ENCODE peak calls at places on chromosomes 13 and 19, in six cellular contexts. G, X, F, Z, U and R are unnamed samples. For H3K4me1 and H3K36me3, the result is how much of the 10 kb centered on the place peaks cover.

GRCh38 chr19:46586294-46586693 is 14.8 kb upstream of the CALM3 start:
- DNase-seq in G (no peak), X (no peak), F (no peak), Z (no peak), U (no peak), R (no peak)

GRCh38 chr19:19628499-19629134 is 597 bp upstream of the LPAR2 start:
- DNase-seq in G (peak), X (no peak), F (no peak), Z (peak), U (no peak), R (peak)

GRCh38 chr19:44207126-44207803 is 5.1 kb upstream of the ZNF227 start:
- DNase-seq in G (peak), X (peak), F (peak), Z (peak), U (peak), R (peak)

GRCh38 chr13:45626731-45627374 is 11.3 kb upstream of the ERICH6B start:
- DNase-seq in G (no peak), X (no peak), F (no peak), Z (no peak), U (no peak), R (no peak)

GRCh38 chr19:35708391-35708790 is 4.0 kb downstream of the ZBTB32 start:
- DNase-seq in G (no peak), X (no peak), F (no peak), Z (no peak), U (no peak), R (no peak)

GRCh38 chr13:113584205-113584869 is at the start of gene TFDP1:
- DNase-seq in G (peak), X (no peak), F (peak), Z (peak), U (peak), R (peak)

GRCh38 chr19:46838160-46838559 is 12.5 kb downstream of the AP2S1 start:
- DNase-seq in G (no peak), X (no peak), F (no peak), Z (no peak), U (no peak), R (no peak)

GRCh38 chr19:48890551-48890950 is 8.0 kb downstream of the TULP2 start:
- DNase-seq in G (no peak), X (no peak), F (no peak), Z (no peak), U (no peak), R (no peak)

GRCh38 chr13:73273737-73274136 is 214.9 kb downstream of the KLF5 start:
- DNase-seq in G (no peak), X (no peak), F (no peak), Z (no peak), U (no peak), R (no peak)

GRCh38 chr19:39890755-39891551 is 43.5 kb downstream of the FCGBP start:
- DNase-seq in G (no peak), X (no peak), F (peak), Z (no peak), U (no peak), R (peak)

GRCh38 chr13:26497991-26498423 is 59.5 kb upstream of the WASF3 start:
- DNase-seq in G (no peak), X (no peak), F (no peak), Z (no peak), U (no peak), R (no peak)

GRCh38 chr13:48567521-48568331 is 34.8 kb upstream of the RCBTB2 start:
- DNase-seq in G (peak), X (no peak), F (no peak), Z (no peak), U (peak), R (peak)

GRCh38 chr13:49421391-49421790 is 22.5 kb downstream of the CAB39L start:
- DNase-seq in G (no peak), X (no peak), F (no peak), Z (peak), U (peak), R (no peak)

GRCh38 chr19:48726573-48726972 is 7.0 kb upstream of the MAMSTR start:
- DNase-seq in G (no peak), X (no peak), F (no peak), Z (no peak), U (no peak), R (no peak)

GRCh38 chr19:58059003-58059671 is at the start of gene ZNF135:
- DNase-seq in G (peak), X (peak), F (peak), Z (peak), U (no peak), R (peak)

GRCh38 chr13:98919566-98919965 is 58.3 kb downstream of the DOCK9 start:
- DNase-seq in G (no peak), X (no peak), F (no peak), Z (no peak), U (no peak), R (no peak)

GRCh38 chr13:42708391-42708790 is 73.0 kb upstream of the FAM216B start:
- DNase-seq in G (no peak), X (no peak), F (no peak), Z (no peak), U (no peak), R (no peak)

GRCh38 chr13:42275506-42275905 is 3.6 kb downstream of the AKAP11 start:
- DNase-seq in G (no peak), X (no peak), F (no peak), Z (no peak), U (no peak), R (no peak)

GRCh38 chr19:12985049-12985776 is 10.1 kb upstream of the NFIX start:
- DNase-seq in G (no peak), X (peak), F (peak), Z (peak), U (peak), R (peak)

GRCh38 chr13:42752731-42753130 is 28.7 kb upstream of the FAM216B start:
- DNase-seq in G (no peak), X (no peak), F (no peak), Z (no peak), U (no peak), R (no peak)

GRCh38 chr13:31209172-31209818 is 9.5 kb downstream of the B3GLCT start:
- DNase-seq in G (peak), X (no peak), F (no peak), Z (peak), U (no peak), R (peak)

GRCh38 chr19:47729468-47729798 is 15.9 kb upstream of the NOP53 start:
- DNase-seq in G (peak), X (peak), F (no peak), Z (peak), U (no peak), R (peak)

GRCh38 chr13:61695147-61695546 is 279.5 kb upstream of the PCDH20 start:
- DNase-seq in G (no peak), X (no peak), F (no peak), Z (no peak), U (no peak), R (no peak)

GRCh38 chr13:111623170-111623569 is 302.7 kb downstream of the TEX29 start:
- DNase-seq in G (no peak), X (no peak), F (no peak), Z (no peak), U (no peak), R (no peak)

GRCh38 chr19:1618157-1619093 is 13.2 kb upstream of the UQCR11 start:
- DNase-seq in G (no peak), X (no peak), F (no peak), Z (peak), U (peak), R (peak)

GRCh38 chr19:11359421-11359820 is 4.2 kb downstream of the PLPPR2 start:
- DNase-seq in G (no peak), X (no peak), F (no peak), Z (no peak), U (no peak), R (no peak)

GRCh38 chr19:19256072-19256969 is 16.8 kb downstream of the TM6SF2 start:
- DNase-seq in G (no peak), X (no peak), F (no peak), Z (no peak), U (peak), R (no peak)

GRCh38 chr19:5694952-5695648 is 5.0 kb downstream of the RPL36 start:
- DNase-seq in G (no peak), X (no peak), F (no peak), Z (no peak), U (no peak), R (no peak)

GRCh38 chr13:45205124-45205523 is 4.3 kb upstream of the KCTD4 start:
- DNase-seq in G (no peak), X (no peak), F (no peak), Z (no peak), U (no peak), R (no peak)

GRCh38 chr13:112965573-112966115 is 3.4 kb upstream of the MCF2L start:
- DNase-seq in G (no peak), X (no peak), F (peak), Z (peak), U (no peak), R (no peak)

GRCh38 chr13:42745655-42746054 is 35.7 kb upstream of the FAM216B start:
- DNase-seq in G (no peak), X (no peak), F (no peak), Z (no peak), U (no peak), R (no peak)

GRCh38 chr13:35179494-35179893 is 237.4 kb downstream of the NBEA start:
- DNase-seq in G (no peak), X (no peak), F (no peak), Z (no peak), U (no peak), R (no peak)

GRCh38 chr19:58381460-58382220 is 810 bp upstream of the ZNF837 start:
- DNase-seq in G (peak), X (no peak), F (no peak), Z (no peak), U (no peak), R (no peak)

GRCh38 chr19:38801359-38802095 is 11.2 kb downstream of the LGALS4 start:
- DNase-seq in G (no peak), X (no peak), F (no peak), Z (no peak), U (no peak), R (no peak)

GRCh38 chr19:18904334-18905057 is 8.5 kb upstream of the CERS1 start:
- DNase-seq in G (peak), X (no peak), F (no peak), Z (no peak), U (no peak), R (no peak)

DNA sequence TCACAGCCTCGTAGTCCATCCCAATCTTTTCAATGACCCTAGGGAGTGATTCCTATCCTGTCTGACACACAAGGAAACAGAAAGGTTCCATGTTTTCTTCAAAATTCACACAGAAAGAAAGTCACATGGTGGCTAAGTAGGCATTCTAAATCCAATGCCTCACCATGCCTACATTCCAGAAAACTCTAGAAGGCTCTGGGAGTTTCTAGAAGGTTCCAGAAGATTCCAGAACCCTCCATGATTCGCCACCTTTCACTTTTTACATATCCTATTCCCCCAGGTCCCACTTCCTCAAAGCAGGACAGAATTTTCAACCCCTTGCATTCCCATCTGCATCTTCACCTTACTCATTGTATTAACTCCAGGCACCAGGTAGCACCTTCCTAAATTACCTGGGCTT is 23.1 kb downstream of the GNG7 start:
- DNase-seq in G (no peak), X (no peak), F (no peak), Z (no peak), U (no peak), R (no peak)
- TF ChIP-seq EP300 in G (no peak), X (no peak), F (no peak), Z (no peak), U (no peak), R (no peak)

GRCh38 chr19:42124386-42124901 is 7.8 kb downstream of the POU2F2 start:
- DNase-seq in G (no peak), X (no peak), F (no peak), Z (no peak), U (no peak), R (no peak)

GRCh38 chr19:42123765-42124164 is 8.5 kb downstream of the POU2F2 start:
- DNase-seq in G (no peak), X (no peak), F (no peak), Z (no peak), U (no peak), R (no peak)

GRCh38 chr19:42122691-42123607 is 9.3 kb downstream of the POU2F2 start:
- DNase-seq in G (no peak), X (no peak), F (no peak), Z (no peak), U (no peak), R (no peak)

GRCh38 chr19:42126565-42126964 is 5.7 kb downstream of the POU2F2 start:
- DNase-seq in G (no peak), X (no peak), F (no peak), Z (no peak), U (no peak), R (no peak)

DNA sequence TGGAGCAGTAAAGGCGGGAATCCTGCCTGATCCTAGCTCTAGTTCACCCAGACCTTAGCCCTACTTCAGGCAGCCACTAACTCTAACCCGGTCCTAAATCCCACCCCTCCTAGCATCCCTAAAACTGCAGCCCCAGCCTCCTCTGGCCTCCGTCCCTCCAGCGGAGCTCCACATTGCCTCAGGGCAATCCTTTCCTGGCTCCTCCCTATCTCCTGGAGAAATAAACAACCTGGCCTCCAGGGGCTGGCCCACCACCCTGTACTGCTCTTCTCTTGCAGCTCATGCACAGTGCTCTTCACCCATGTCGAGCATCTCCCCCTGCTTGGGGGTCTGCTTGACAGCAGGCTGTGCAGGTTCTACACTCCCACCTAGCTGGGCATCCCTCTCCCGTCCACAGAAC is 6.7 kb downstream of the POU2F2 start:
- DNase-seq in G (no peak), X (no peak), F (no peak), Z (no peak), U (no peak), R (no peak)
- H3K4me1 ChIP-seq in G (under half), X (under half), F (under half), Z (under half), U (under half), R (under half)

GRCh38 chr19:32652893-32653625 is 21.9 kb downstream of the ANKRD27 start:
- DNase-seq in G (peak), X (no peak), F (no peak), Z (peak), U (no peak), R (peak)
- H3K36me3 ChIP-seq in G (under half), X (under half), F (half or more), Z (under half), U (under half), R (under half)

GRCh38 chr19:17555480-17555928 is at the start of gene COLGALT1:
- DNase-seq in G (peak), X (peak), F (peak), Z (peak), U (peak), R (peak)
- TF ChIP-seq EP300 in G (no peak), X (peak), F (no peak), Z (no peak), U (no peak), R (no peak)

DNA sequence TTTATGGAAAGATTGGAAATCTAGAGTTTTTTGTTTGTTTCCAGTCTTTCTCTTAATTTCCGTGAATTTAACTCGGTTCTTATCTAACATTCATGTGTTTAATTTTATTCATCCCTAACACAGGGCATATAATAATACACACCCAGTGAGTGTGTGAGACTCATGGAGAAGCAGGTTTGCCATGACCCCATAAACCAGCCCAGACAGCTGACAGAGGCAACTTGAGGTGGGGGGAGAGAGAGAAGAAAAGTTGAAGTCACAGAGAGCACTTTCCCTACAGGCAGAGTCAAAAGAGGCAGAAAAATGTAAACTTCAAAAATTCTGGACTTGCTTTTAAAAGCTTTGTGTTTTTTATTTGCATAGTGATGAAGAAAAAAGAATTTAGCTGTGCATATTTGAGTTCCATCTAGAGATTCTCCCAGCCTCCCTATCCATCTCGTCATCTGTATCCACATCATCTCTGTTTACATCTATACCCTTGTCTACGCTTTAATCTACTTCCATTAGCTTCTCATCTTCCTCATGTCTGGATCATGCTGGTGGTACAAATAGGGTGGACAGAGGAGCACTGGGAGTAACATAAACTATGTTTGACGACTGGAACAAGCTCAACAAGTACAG is 60.2 kb downstream of the THSD1 start:
- DNase-seq in G (no peak), X (no peak), F (no peak), Z (no peak), U (no peak), R (no peak)
- H3K4me1 ChIP-seq in G (under half), X (under half), F (under half), Z (under half), U (under half), R (under half)

GRCh38 chr13:32530841-32531253 is 7.7 kb downstream of the N4BP2L2 start:
- DNase-seq in G (no peak), X (no peak), F (no peak), Z (no peak), U (no peak), R (no peak)
- H3K36me3 ChIP-seq in G (under half), X (under half), F (under half), Z (under half), U (under half), R (under half)